ENCODE peak calls at places on chromosomes 2 and 18, in seven cellular contexts. G is Peyer's patch, F is GM23338, D is tibial artery, Q is fibroblast of lung, B is HCT116, R is aorta. K is an unnamed sample.

GRCh38 chr2:96103906-96104861 is 12.2 kb downstream of the ADRA2B start:
- DNase-seq in G (peak; percentile 34), F (no peak), D (peak; percentile 7), Q (no peak), B (no peak), R (peak; percentile 36), K (no peak)

GRCh38 chr2:117985092-117985491 is 28.8 kb downstream of the CCDC93 start:
- DNase-seq in G (no peak), F (peak; percentile 48), D (no peak), Q (no peak), B (no peak), R (no peak), K (no peak)

GRCh38 chr18:58529714-58530354 is 99.1 kb downstream of the ALPK2 start:
- DNase-seq in G (peak; percentile 91), F (peak; percentile 88), D (peak; percentile 44), Q (peak; percentile 74), B (peak; percentile 35), R (peak; percentile 57), K (peak; percentile 61)

GRCh38 chr18:56505293-56505692 is 133.1 kb downstream of the TXNL1 start:
- DNase-seq in G (no peak), F (no peak), D (no peak), Q (no peak), B (no peak), R (no peak), K (no peak)

GRCh38 chr18:11322006-11322405 is 172.6 kb upstream of the PIEZO2 start:
- DNase-seq in G (no peak), F (no peak), D (no peak), Q (no peak), B (no peak), R (no peak), K (no peak)

GRCh38 chr2:195555971-195556370 is 101.1 kb upstream of the SLC39A10 start:
- DNase-seq in G (no peak), F (no peak), D (no peak), Q (no peak), B (no peak), R (no peak), K (no peak)

GRCh38 chr2:118913805-118914645 is 28.0 kb upstream of the MARCO start:
- DNase-seq in G (no peak), F (no peak), D (no peak), Q (no peak), B (peak; percentile 27), R (no peak), K (no peak)

GRCh38 chr18:61334491-61334850 is 1.2 kb downstream of the CDH20 start:
- DNase-seq in G (no peak), F (no peak), D (no peak), Q (peak; percentile 3), B (no peak), R (no peak), K (no peak)

GRCh38 chr2:218216336-218216673 is 684 bp upstream of the ARPC2 start:
- DNase-seq in G (no peak), F (peak; percentile 5), D (no peak), Q (no peak), B (no peak), R (no peak), K (no peak)

GRCh38 chr2:134669731-134670669 is 48.8 kb downstream of the TMEM163 start:
- DNase-seq in G (peak; percentile 60), F (no peak), D (no peak), Q (no peak), B (no peak), R (no peak), K (peak; percentile 93)

GRCh38 chr2:143681006-143681405 is 551.8 kb downstream of the ARHGAP15 start:
- DNase-seq in G (no peak), F (no peak), D (no peak), Q (no peak), B (no peak), R (no peak), K (no peak)

GRCh38 chr2:209766613-209767012 is 5.0 kb upstream of the UNC80 start:
- DNase-seq in G (no peak), F (no peak), D (no peak), Q (no peak), B (no peak), R (no peak), K (no peak)

GRCh38 chr2:74003494-74004211 is 18.9 kb downstream of the TET3 start:
- DNase-seq in G (peak; percentile 49), F (peak; percentile 30), D (no peak), Q (peak; percentile 67), B (no peak), R (no peak), K (no peak)

GRCh38 chr2:74001121-74001520 is 16.4 kb downstream of the TET3 start:
- DNase-seq in G (no peak), F (no peak), D (no peak), Q (no peak), B (no peak), R (no peak), K (no peak)

GRCh38 chr2:73999881-74000597 is 15.3 kb downstream of the TET3 start:
- DNase-seq in G (peak; percentile 69), F (peak; percentile 32), D (no peak), Q (peak; percentile 62), B (no peak), R (no peak), K (no peak)

GRCh38 chr2:74002515-74003391 is 18.0 kb downstream of the TET3 start:
- DNase-seq in G (peak; percentile 91), F (peak; percentile 91), D (peak; percentile 85), Q (peak; percentile 77), B (no peak), R (peak; percentile 89), K (peak; percentile 85)

GRCh38 chr2:74001781-74002514 is 17.2 kb downstream of the TET3 start:
- DNase-seq in G (no peak), F (no peak), D (no peak), Q (no peak), B (no peak), R (no peak), K (no peak)
- H3K4me1 ChIP-seq in G (peaks cover 3% of the 10 kb centered on the region), F (peaks cover 56% of the 10 kb centered on the region), D (peaks cover 46% of the 10 kb centered on the region), Q (peaks cover 32% of the 10 kb centered on the region), B (peaks cover 7% of the 10 kb centered on the region), R (no peaks in the 10 kb centered on the region), K (peaks cover 52% of the 10 kb centered on the region)

GRCh38 chr2:237664151-237664550 is 36.8 kb downstream of the LRRFIP1 start:
- DNase-seq in G (peak; percentile 26), F (no peak), D (no peak), Q (no peak), B (no peak), R (no peak), K (no peak)

GRCh38 chr2:237666606-237667005 is 39.2 kb downstream of the LRRFIP1 start:
- DNase-seq in G (peak; percentile 24), F (no peak), D (no peak), Q (no peak), B (no peak), R (no peak), K (no peak)

GRCh38 chr2:237667891-237668290 is 40.5 kb downstream of the LRRFIP1 start:
- DNase-seq in G (no peak), F (no peak), D (no peak), Q (no peak), B (no peak), R (no peak), K (no peak)

GRCh38 chr2:237663517-237663916 is 36.1 kb downstream of the LRRFIP1 start:
- DNase-seq in G (no peak), F (no peak), D (no peak), Q (peak; percentile 50), B (no peak), R (no peak), K (no peak)

GRCh38 chr2:237665713-237666143 is 38.3 kb downstream of the LRRFIP1 start:
- DNase-seq in G (no peak), F (peak; percentile 90), D (no peak), Q (no peak), B (no peak), R (no peak), K (no peak)
- H3K4me1 ChIP-seq in G (no peaks in the 10 kb centered on the region), F (peaks cover 36% of the 10 kb centered on the region), D (peaks cover 47% of the 10 kb centered on the region), Q (peaks cover 22% of the 10 kb centered on the region), B (peaks cover 6% of the 10 kb centered on the region), R (no peaks in the 10 kb centered on the region), K (no peaks in the 10 kb centered on the region)

DNA sequence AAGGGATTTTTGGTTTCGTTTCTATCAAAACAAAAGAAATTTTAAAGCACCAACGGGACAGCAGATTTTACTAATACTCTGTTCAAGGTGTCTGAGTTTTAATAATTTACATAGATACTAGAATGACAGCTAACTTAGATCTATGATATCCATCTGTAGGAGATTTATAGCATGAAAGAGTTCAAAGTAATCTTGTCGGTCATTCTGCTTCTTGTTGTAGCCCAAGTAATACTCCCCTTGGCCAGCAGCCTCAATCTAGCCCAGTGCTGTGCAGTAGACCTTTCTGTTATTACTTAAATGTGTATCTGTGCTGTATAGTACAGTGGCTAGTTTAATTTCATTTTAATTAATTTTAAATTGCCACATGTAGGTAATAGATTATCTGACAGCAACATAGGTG is 44.7 kb downstream of the ANKRD12 start:
- DNase-seq in G (no peak), F (no peak), D (no peak), Q (no peak), B (no peak), R (no peak), K (no peak)
- H3K4me1 ChIP-seq in G (no peaks in the 10 kb centered on the region), F (no peaks in the 10 kb centered on the region), D (peaks cover 31% of the 10 kb centered on the region), Q (no peaks in the 10 kb centered on the region), B (no peaks in the 10 kb centered on the region), R (peaks cover 3% of the 10 kb centered on the region), K (peaks cover 88% of the 10 kb centered on the region)

DNA sequence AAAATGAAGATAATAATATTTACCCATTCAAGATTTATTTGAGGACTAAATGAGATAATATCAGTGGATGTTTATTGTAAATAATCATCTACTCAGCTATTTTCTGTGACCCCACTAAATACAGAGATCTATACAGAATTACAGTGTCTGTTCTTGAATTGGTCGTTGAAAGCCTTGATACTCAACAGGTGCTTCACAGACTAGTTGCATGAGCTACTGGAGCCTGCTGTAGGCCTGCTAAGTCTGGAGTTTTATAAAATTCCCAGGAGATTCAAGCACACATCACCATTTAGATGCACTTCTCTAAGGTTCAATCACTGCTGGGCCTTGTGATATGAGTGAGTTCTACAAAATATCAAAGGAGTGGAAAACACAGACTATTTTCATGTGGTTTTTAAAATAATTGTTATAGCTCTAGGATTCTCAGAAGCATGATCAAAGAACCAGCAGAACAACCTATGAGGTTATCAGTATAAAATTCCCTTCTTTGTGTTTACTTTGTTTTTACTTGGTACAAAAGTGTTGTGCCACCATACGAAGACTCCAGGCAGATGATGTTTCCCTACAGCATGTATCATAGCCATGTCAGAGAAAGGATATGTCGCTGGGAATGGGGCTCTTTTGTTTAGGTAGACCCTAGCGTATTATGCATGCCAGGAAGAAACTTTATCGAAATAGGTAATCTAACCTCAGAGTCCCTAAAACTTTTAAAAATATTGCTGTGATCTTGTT is 7.1 kb downstream of the SULT1C4 start:
- DNase-seq in G (no peak), F (no peak), D (no peak), Q (no peak), B (no peak), R (no peak), K (no peak)
- H3K4me1 ChIP-seq in G (no peaks in the 10 kb centered on the region), F (peaks cover 17% of the 10 kb centered on the region), D (no peaks in the 10 kb centered on the region), Q (no peaks in the 10 kb centered on the region), B (no peaks in the 10 kb centered on the region), R (no peaks in the 10 kb centered on the region), K (no peaks in the 10 kb centered on the region)

DNA sequence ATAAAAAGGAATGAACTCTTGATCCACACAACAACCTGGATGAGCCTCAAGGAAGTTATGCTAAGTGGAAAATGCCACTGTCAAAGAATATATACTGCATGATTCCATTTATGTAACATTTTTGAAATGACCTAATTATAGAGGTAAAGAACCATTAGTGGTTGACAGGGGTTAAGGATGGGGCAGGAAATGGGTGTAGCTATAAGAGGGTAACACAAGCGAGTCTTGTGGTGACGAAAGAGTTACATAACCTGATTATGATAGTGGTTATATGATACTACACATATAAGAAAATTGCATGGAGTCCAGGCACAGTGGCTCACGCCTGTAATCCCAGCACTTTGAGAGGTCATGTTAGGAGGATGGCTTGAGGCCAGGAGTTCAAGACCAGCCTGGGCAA is 346.6 kb upstream of the PKDCC start:
- DNase-seq in G (no peak), F (no peak), D (no peak), Q (no peak), B (no peak), R (no peak), K (no peak)
- H3K4me1 ChIP-seq in G (no peaks in the 10 kb centered on the region), F (no peaks in the 10 kb centered on the region), D (peaks cover 11% of the 10 kb centered on the region), Q (no peaks in the 10 kb centered on the region), B (no peaks in the 10 kb centered on the region), R (peaks cover 5% of the 10 kb centered on the region), K (no peaks in the 10 kb centered on the region)